ENCODE peak calls at places on chromosome 16, in nine cellular contexts. D is sigmoid colon; U is cardiac fibroblast; H is SJSA1; I is Jurkat, Clone E6-1; N is body of pancreas; A is OCI-LY7; K is AG04449; V is CD8-positive, alpha-beta T cell. T is an unnamed sample.
A peak's percentile ranks its signal among the peaks of the same experiment; 100 is the strongest.

GRCh38 chr16:4208529-4208835 is 33.4 kb downstream of the SRL start:
- DNase-seq in D (no peak), U (no peak), H (no peak), I (no peak), N (no peak), A (no peak), K (no peak), V (no peak), T (no peak)

GRCh38 chr16:86066755-86067154 is 167.8 kb downstream of the IRF8 start:
- DNase-seq in D (no peak), U (no peak), H (no peak), I (no peak), N (no peak), A (no peak), K (no peak), V (no peak), T (peak; percentile 51)

GRCh38 chr16:10836174-10836853 is 17.7 kb upstream of the TVP23A start:
- DNase-seq in D (no peak), U (no peak), H (no peak), I (no peak), N (no peak), A (no peak), K (no peak), V (no peak), T (no peak)

GRCh38 chr16:50021509-50021908 is 3.5 kb upstream of the CNEP1R1 start:
- DNase-seq in D (no peak), U (peak; percentile 33), H (no peak), I (peak; percentile 35), N (no peak), A (peak; percentile 25), K (no peak), V (no peak), T (no peak)

GRCh38 chr16:6095414-6095813 is 997.8 kb upstream of the EEF2KMT start:
- DNase-seq in D (no peak), U (no peak), H (no peak), I (no peak), N (no peak), A (no peak), K (no peak), V (no peak), T (no peak)

GRCh38 chr16:59048876-59049275 is 314.8 kb upstream of the GOT2 start:
- DNase-seq in D (no peak), U (no peak), H (no peak), I (no peak), N (no peak), A (no peak), K (no peak), V (no peak), T (no peak)

GRCh38 chr16:64629622-64630021 is 492.2 kb downstream of the CDH11 start:
- DNase-seq in D (no peak), U (peak; percentile 63), H (no peak), I (no peak), N (no peak), A (no peak), K (no peak), V (no peak), T (no peak)

GRCh38 chr16:3035972-3036725 is 595 bp downstream of the BICDL2 start:
- DNase-seq in D (no peak), U (no peak), H (no peak), I (no peak), N (peak; percentile 85), A (no peak), K (no peak), V (no peak), T (peak; percentile 79)

GRCh38 chr16:28537964-28538732 is 626 bp downstream of the NUPR1 start:
- DNase-seq in D (no peak), U (no peak), H (no peak), I (no peak), N (peak; percentile 47), A (no peak), K (no peak), V (no peak), T (no peak)

GRCh38 chr16:28532940-28533647 is 5.7 kb downstream of the NUPR1 start:
- DNase-seq in D (no peak), U (no peak), H (no peak), I (no peak), N (peak; percentile 60), A (no peak), K (no peak), V (no peak), T (no peak)

GRCh38 chr16:28534542-28535373 is 4.0 kb downstream of the NUPR1 start:
- DNase-seq in D (peak; percentile 89), U (peak; percentile 62), H (no peak), I (no peak), N (peak; percentile 64), A (no peak), K (no peak), V (no peak), T (no peak)

GRCh38 chr16:28538733-28539596 is at the start of gene NUPR1:
- DNase-seq in D (peak; percentile 100), U (peak; percentile 98), H (no peak), I (no peak), N (peak; percentile 99), A (no peak), K (peak; percentile 71), V (no peak), T (peak; percentile 95)

DNA sequence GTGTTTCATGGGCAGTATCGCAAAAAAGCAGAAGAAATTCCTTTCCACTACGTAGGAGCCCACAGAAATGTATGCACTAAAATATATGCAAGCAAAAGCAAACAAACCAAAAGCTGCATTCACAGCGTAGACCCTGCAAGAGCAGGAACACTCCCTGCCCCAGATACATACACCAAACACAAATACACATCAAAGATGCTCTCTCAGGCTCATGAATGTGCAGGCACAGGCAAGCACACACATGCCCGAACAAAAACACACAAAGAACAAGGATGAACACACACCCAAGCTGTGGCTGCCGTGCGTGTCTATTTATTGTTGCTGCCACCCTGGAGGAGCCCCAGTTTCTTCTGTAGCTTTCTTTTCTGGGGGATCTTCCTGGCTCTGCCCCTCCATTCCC is 1.7 kb downstream of the NUPR1 start:
- DNase-seq in D (no peak), U (no peak), H (no peak), I (no peak), N (no peak), A (no peak), K (no peak), V (no peak), T (no peak)
- H3K4me3 ChIP-seq in D (peak overlapping the region; percentile 55), U (peak overlapping the region; percentile 67), H (no peak overlapping the region), I (no peak overlapping the region), N (peak overlapping the region; percentile 16), A (no peak overlapping the region), K (peak overlapping the region; percentile 58), V (no peak overlapping the region), T (peak overlapping the region; percentile 25)

GRCh38 chr16:31470615-31471014 is 1.3 kb upstream of the TGFB1I1 start:
- DNase-seq in D (no peak), U (no peak), H (no peak), I (no peak), N (no peak), A (no peak), K (no peak), V (no peak), T (no peak)

GRCh38 chr16:31471875-31472558 is at the start of gene TGFB1I1:
- DNase-seq in D (peak; percentile 94), U (peak; percentile 84), H (peak; percentile 89), I (no peak), N (peak; percentile 45), A (no peak), K (peak; percentile 34), V (no peak), T (peak; percentile 90)

GRCh38 chr16:31472559-31473203 is 729 bp downstream of the TGFB1I1 start:
- DNase-seq in D (peak; percentile 99), U (peak; percentile 98), H (peak; percentile 98), I (no peak), N (peak; percentile 84), A (no peak), K (peak; percentile 46), V (peak; percentile 52), T (peak; percentile 97)

GRCh38 chr16:31473300-31474052 is 1.5 kb downstream of the TGFB1I1 start:
- DNase-seq in D (no peak), U (no peak), H (no peak), I (no peak), N (no peak), A (no peak), K (no peak), V (no peak), T (peak; percentile 69)

DNA sequence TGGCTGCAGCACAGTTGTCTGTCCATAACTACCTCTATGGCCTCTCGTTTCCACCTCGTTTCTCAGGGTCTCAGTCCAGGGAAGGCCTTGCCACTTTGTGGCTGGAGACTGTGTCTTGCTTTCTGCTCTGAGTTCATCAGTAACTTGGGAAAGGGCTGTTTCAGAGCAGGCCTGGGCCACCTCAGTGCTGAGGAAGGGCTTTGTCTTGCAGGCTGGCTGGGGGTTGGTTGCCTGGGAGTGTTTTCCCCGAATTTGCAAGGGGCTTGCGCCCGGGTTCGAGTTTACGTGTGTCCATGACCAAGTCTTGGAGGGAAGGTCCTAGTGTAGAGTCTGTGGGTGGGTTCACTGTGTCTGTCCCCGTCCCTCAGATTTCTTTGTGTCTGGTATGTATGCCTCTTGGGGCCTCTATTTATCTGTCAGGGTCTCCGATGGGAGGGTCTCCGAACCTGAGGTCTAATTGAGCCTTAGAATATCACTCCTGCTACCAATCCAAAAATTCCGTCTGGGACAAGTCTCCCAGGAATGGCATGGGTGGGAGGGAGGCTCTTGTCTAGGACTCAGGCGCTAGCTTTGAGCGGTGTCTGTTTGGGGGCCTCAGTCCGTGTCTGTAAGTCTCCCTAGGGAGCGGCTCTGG is 594 bp upstream of the TGFB1I1 start:
- DNase-seq in D (no peak), U (peak; percentile 34), H (no peak), I (no peak), N (no peak), A (no peak), K (no peak), V (no peak), T (peak; percentile 54)
- H3K4me3 ChIP-seq in D (peak overlapping the region; percentile 79), U (peak overlapping the region; percentile 84), H (peak overlapping the region; percentile 70), I (no peak overlapping the region), N (no peak overlapping the region), A (no peak overlapping the region), K (peak overlapping the region; percentile 89), V (no peak overlapping the region), T (peak overlapping the region; percentile 62)

DNA sequence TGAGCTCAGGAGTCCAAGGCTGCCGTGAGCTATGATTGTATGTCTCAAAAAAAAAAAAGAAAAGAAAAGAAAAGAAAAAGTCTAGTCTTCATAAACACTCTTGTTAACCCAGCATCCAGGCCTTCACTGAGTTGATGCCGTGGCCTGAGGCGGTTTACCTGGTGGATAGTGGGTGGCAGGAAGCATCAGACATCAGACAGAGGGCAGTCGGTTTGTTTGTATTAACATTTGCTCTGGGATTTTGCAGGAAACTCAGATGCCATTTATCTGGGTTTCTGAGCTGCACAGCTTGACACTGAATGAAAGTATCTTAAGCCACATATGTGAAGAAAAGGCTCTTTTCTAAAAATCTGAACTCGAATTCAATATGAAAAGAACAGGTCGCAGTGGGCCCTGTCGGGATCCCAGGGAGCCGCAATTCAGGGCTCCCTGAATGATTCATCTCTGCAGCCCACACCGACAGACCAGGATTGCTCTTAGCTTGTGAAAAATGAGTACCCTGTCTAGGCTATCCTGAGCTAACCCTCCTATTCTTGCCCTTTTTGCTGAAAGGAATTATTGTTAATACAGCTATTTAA is 1.1 kb upstream of the DBNDD1 start:
- DNase-seq in D (no peak), U (no peak), H (no peak), I (no peak), N (no peak), A (no peak), K (no peak), V (no peak), T (no peak)
- H3K4me3 ChIP-seq in D (no peak overlapping the region), U (no peak overlapping the region), H (no peak overlapping the region), I (peak overlapping the region; percentile 43), N (no peak overlapping the region), A (no peak overlapping the region), K (peak overlapping the region; percentile 60), V (no peak overlapping the region), T (peak overlapping the region; percentile 55)

DNA sequence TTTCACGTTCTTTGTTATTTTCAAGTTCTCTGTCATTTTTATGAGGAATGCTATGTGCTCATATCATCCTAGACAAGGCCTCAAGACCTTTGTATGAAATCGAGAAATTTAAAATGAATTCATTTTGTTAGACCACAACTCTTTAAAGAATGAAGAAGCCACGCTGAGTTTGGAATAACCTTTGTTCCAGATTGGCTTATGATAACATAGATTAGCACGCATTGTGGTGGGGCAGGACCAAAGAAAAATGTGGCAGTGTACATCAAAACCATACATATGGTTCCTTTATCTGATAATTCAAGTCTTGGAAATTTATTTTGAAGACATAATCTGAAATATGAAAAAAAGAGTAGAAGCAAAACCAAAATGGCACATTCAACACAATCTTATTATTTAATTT is 2.2 kb downstream of the HSD17B2 start:
- DNase-seq in D (no peak), U (no peak), H (no peak), I (no peak), N (no peak), A (no peak), K (no peak), V (no peak), T (no peak)
- H3K4me3 ChIP-seq in D (no peak overlapping the region), U (no peak overlapping the region), H (no peak overlapping the region), I (no peak overlapping the region), N (no peak overlapping the region), A (no peak overlapping the region), K (no peak overlapping the region), V (no peak overlapping the region), T (no peak overlapping the region)